ENCODE peak calls at places on chromosome 22, in six cellular contexts. One of them, this sample, is unnamed.

GRCh38 chr22:49508561-49508960 is 319.1 kb downstream of the BRD1 start:
- DNase-seq in GM23248: no peak
- DNase-seq in CD8-positive, alpha-beta T cell: no peak
- DNase-seq in sigmoid colon: no peak
- DNase-seq in Peyer's patch: no peak
- DNase-seq in heart right ventricle: no peak
- DNase-seq in this sample: no peak

GRCh38 chr22:35191412-35191811 is 65.9 kb upstream of the HMGXB4 start:
- DNase-seq in CD8-positive, alpha-beta T cell: no peak
- DNase-seq in heart right ventricle: no peak
- DNase-seq in sigmoid colon: no peak
- DNase-seq in GM23248: peak; percentile 7
- DNase-seq in Peyer's patch: no peak
- DNase-seq in this sample: no peak

GRCh38 chr22:32473388-32473952 is 1.1 kb upstream of the FBXO7 start:
- DNase-seq in Peyer's patch: no peak
- DNase-seq in GM23248: peak; percentile 68
- DNase-seq in sigmoid colon: no peak
- DNase-seq in heart right ventricle: no peak
- DNase-seq in CD8-positive, alpha-beta T cell: no peak
- DNase-seq in this sample: peak; percentile 64

GRCh38 chr22:48685767-48686166 is 1141.9 kb downstream of the BRD1 start:
- DNase-seq in CD8-positive, alpha-beta T cell: no peak
- DNase-seq in Peyer's patch: no peak
- DNase-seq in heart right ventricle: no peak
- DNase-seq in sigmoid colon: no peak
- DNase-seq in GM23248: no peak
- DNase-seq in this sample: no peak

GRCh38 chr22:26550498-26551033 is 38.3 kb upstream of the TFIP11 start:
- DNase-seq in sigmoid colon: no peak
- DNase-seq in Peyer's patch: no peak
- DNase-seq in heart right ventricle: peak; percentile 67
- DNase-seq in GM23248: peak; percentile 85
- DNase-seq in CD8-positive, alpha-beta T cell: no peak
- DNase-seq in this sample: no peak

GRCh38 chr22:35051034-35051535 is 14.9 kb upstream of the ISX start:
- DNase-seq in GM23248: no peak
- DNase-seq in heart right ventricle: no peak
- DNase-seq in CD8-positive, alpha-beta T cell: no peak
- DNase-seq in Peyer's patch: no peak
- DNase-seq in sigmoid colon: no peak
- DNase-seq in this sample: no peak

GRCh38 chr22:49010086-49010863 is 817.4 kb downstream of the BRD1 start:
- DNase-seq in GM23248: no peak
- DNase-seq in sigmoid colon: peak; percentile 45
- DNase-seq in Peyer's patch: no peak
- DNase-seq in CD8-positive, alpha-beta T cell: no peak
- DNase-seq in heart right ventricle: no peak
- DNase-seq in this sample: peak; percentile 47

GRCh38 chr22:36817429-36817783 is 571 bp upstream of the PVALB start:
- DNase-seq in sigmoid colon: no peak
- DNase-seq in Peyer's patch: no peak
- DNase-seq in CD8-positive, alpha-beta T cell: no peak
- DNase-seq in heart right ventricle: no peak
- DNase-seq in GM23248: no peak
- DNase-seq in this sample: peak; percentile 76

GRCh38 chr22:50569041-50569459 is 6.3 kb upstream of the SYCE3 start:
- DNase-seq in GM23248: no peak
- DNase-seq in sigmoid colon: peak; percentile 57
- DNase-seq in Peyer's patch: no peak
- DNase-seq in CD8-positive, alpha-beta T cell: no peak
- DNase-seq in heart right ventricle: no peak
- DNase-seq in this sample: peak; percentile 23

GRCh38 chr22:22248878-22249277 is 4.3 kb downstream of the VPREB1 start:
- DNase-seq in GM23248: no peak
- DNase-seq in sigmoid colon: no peak
- DNase-seq in CD8-positive, alpha-beta T cell: no peak
- DNase-seq in heart right ventricle: no peak
- DNase-seq in Peyer's patch: peak; percentile 56
- DNase-seq in this sample: no peak

GRCh38 chr22:17920145-17920605 is 104.2 kb downstream of the MICAL3 start:
- DNase-seq in GM23248: no peak
- DNase-seq in Peyer's patch: no peak
- DNase-seq in CD8-positive, alpha-beta T cell: no peak
- DNase-seq in heart right ventricle: peak; percentile 70
- DNase-seq in sigmoid colon: no peak
- DNase-seq in this sample: peak; percentile 46

GRCh38 chr22:21661991-21662390 is 3.8 kb upstream of the PPIL2 start:
- DNase-seq in CD8-positive, alpha-beta T cell: no peak
- DNase-seq in GM23248: no peak
- DNase-seq in heart right ventricle: no peak
- DNase-seq in sigmoid colon: no peak
- DNase-seq in Peyer's patch: no peak
- DNase-seq in this sample: peak; percentile 15

GRCh38 chr22:38724926-38725571 is 19.3 kb downstream of the GTPBP1 start:
- DNase-seq in heart right ventricle: no peak
- DNase-seq in sigmoid colon: peak; percentile 50
- DNase-seq in Peyer's patch: no peak
- DNase-seq in GM23248: peak; percentile 69
- DNase-seq in CD8-positive, alpha-beta T cell: no peak
- DNase-seq in this sample: peak; percentile 81

GRCh38 chr22:49962012-49962750 is 1.6 kb downstream of the PIM3 start:
- DNase-seq in CD8-positive, alpha-beta T cell: peak; percentile 66
- DNase-seq in sigmoid colon: peak; percentile 97
- DNase-seq in heart right ventricle: peak; percentile 90
- DNase-seq in Peyer's patch: peak; percentile 76
- DNase-seq in GM23248: peak; percentile 92
- DNase-seq in this sample: peak; percentile 97

GRCh38 chr22:35258144-35258988 is 1.1 kb downstream of the HMGXB4 start:
- DNase-seq in Peyer's patch: peak; percentile 17
- DNase-seq in heart right ventricle: no peak
- DNase-seq in sigmoid colon: no peak
- DNase-seq in GM23248: peak; percentile 48
- DNase-seq in CD8-positive, alpha-beta T cell: no peak
- DNase-seq in this sample: peak; percentile 73

GRCh38 chr22:36510966-36511881 is 4.4 kb upstream of the FOXRED2 start:
- DNase-seq in heart right ventricle: no peak
- DNase-seq in CD8-positive, alpha-beta T cell: peak; percentile 13
- DNase-seq in GM23248: peak; percentile 68
- DNase-seq in Peyer's patch: peak; percentile 38
- DNase-seq in sigmoid colon: no peak
- DNase-seq in this sample: peak; percentile 84

GRCh38 chr22:19766235-19766505 is 5.6 kb downstream of the TBX1 start:
- DNase-seq in GM23248: no peak
- DNase-seq in Peyer's patch: no peak
- DNase-seq in CD8-positive, alpha-beta T cell: no peak
- DNase-seq in heart right ventricle: no peak
- DNase-seq in sigmoid colon: no peak
- DNase-seq in this sample: peak; percentile 78
- H3K27me3 ChIP-seq in GM23248: no peaks in the 10 kb centered on the region
- H3K27me3 ChIP-seq in Peyer's patch: peaks cover 65% of the 10 kb centered on the region
- H3K27me3 ChIP-seq in CD8-positive, alpha-beta T cell: peaks cover 36% of the 10 kb centered on the region
- H3K27me3 ChIP-seq in heart right ventricle: peaks cover 99% of the 10 kb centered on the region
- H3K27me3 ChIP-seq in sigmoid colon: peaks cover 97% of the 10 kb centered on the region
- H3K27me3 ChIP-seq in this sample: peaks cover 74% of the 10 kb centered on the region

DNA sequence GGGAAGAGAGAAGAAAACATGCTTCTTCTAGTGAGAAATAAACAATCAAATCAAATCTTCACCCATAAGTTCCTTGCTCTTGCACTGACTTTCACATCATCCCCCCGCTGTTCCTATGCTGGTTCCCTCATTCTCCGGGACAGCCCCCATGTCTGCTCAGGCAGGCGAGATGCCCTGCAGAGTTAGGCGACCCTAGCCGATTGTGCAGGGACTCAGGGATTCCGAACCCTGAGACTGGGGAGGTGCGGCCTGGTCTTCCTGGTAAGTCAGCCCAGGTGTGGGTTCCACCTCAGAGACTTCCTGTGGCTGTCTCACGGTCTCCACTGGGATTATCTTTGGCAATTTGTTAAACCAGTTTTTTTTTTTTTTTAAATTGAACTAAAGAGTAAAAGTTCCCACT is 6.6 kb downstream of the TTC38 start:
- DNase-seq in heart right ventricle: no peak
- DNase-seq in GM23248: no peak
- DNase-seq in sigmoid colon: no peak
- DNase-seq in CD8-positive, alpha-beta T cell: no peak
- DNase-seq in Peyer's patch: no peak
- DNase-seq in this sample: no peak
- H3K36me3 ChIP-seq in heart right ventricle: peaks cover 81% of the 10 kb centered on the region
- H3K36me3 ChIP-seq in GM23248: peaks cover 18% of the 10 kb centered on the region
- H3K36me3 ChIP-seq in sigmoid colon: peaks cover 52% of the 10 kb centered on the region
- H3K36me3 ChIP-seq in CD8-positive, alpha-beta T cell: no peaks in the 10 kb centered on the region
- H3K36me3 ChIP-seq in Peyer's patch: peaks cover 86% of the 10 kb centered on the region
- H3K36me3 ChIP-seq in this sample: peaks cover 13% of the 10 kb centered on the region

GRCh38 chr22:45290410-45290936 is 5.7 kb downstream of the UPK3A start:
- DNase-seq in sigmoid colon: no peak
- DNase-seq in CD8-positive, alpha-beta T cell: no peak
- DNase-seq in Peyer's patch: no peak
- DNase-seq in heart right ventricle: no peak
- DNase-seq in GM23248: peak; percentile 88
- DNase-seq in this sample: peak; percentile 63

GRCh38 chr22:45280995-45281394 is 3.8 kb upstream of the UPK3A start:
- DNase-seq in GM23248: no peak
- DNase-seq in Peyer's patch: no peak
- DNase-seq in heart right ventricle: no peak
- DNase-seq in sigmoid colon: no peak
- DNase-seq in CD8-positive, alpha-beta T cell: no peak
- DNase-seq in this sample: no peak

GRCh38 chr22:45286854-45287551 is 2.3 kb downstream of the UPK3A start:
- DNase-seq in sigmoid colon: no peak
- DNase-seq in Peyer's patch: no peak
- DNase-seq in heart right ventricle: no peak
- DNase-seq in GM23248: no peak
- DNase-seq in CD8-positive, alpha-beta T cell: no peak
- DNase-seq in this sample: no peak

GRCh38 chr22:45284705-45285305 is at the start of gene UPK3A:
- DNase-seq in Peyer's patch: peak; percentile 68
- DNase-seq in heart right ventricle: peak; percentile 76
- DNase-seq in GM23248: peak; percentile 28
- DNase-seq in CD8-positive, alpha-beta T cell: peak; percentile 41
- DNase-seq in sigmoid colon: no peak
- DNase-seq in this sample: peak; percentile 98

DNA sequence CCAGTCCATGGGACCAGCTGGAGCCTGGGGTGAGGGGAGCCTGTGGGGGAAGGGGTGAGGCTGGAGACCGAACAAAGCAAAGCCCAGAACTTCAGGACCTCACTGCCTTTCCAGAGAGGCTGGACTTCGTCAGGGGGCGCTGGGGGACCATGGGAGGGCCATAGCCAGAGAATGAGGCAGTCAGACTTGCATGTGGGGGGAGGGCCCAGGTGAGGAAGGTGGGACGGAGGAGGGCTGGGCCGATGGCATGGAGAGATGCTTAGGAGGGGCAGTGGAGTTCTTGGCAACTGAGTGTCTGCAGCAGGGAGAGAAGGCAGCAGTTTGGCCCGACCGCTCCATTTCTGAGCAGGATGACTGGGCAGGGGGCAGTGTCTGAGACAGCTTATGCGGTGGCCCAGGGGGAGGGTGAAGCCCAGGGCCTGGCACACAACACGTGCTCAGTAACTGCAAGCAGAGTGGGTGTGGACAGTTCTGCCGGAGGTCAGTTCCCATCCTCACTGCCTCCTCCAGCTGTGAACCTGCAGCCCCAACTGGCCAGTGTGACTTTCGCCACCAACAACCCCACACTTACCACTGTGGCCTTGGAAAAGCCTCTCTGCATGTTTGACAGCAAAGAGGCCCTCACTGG is 796 bp downstream of the UPK3A start:
- DNase-seq in heart right ventricle: no peak
- DNase-seq in sigmoid colon: no peak
- DNase-seq in Peyer's patch: no peak
- DNase-seq in CD8-positive, alpha-beta T cell: no peak
- DNase-seq in GM23248: no peak
- DNase-seq in this sample: peak; percentile 83
- H3K27me3 ChIP-seq in heart right ventricle: peaks cover 17% of the 10 kb centered on the region
- H3K27me3 ChIP-seq in sigmoid colon: peaks cover 8% of the 10 kb centered on the region
- H3K27me3 ChIP-seq in Peyer's patch: no peaks in the 10 kb centered on the region
- H3K27me3 ChIP-seq in CD8-positive, alpha-beta T cell: no peaks in the 10 kb centered on the region
- H3K27me3 ChIP-seq in GM23248: peaks cover 39% of the 10 kb centered on the region
- H3K27me3 ChIP-seq in this sample: peaks cover 17% of the 10 kb centered on the region

DNA sequence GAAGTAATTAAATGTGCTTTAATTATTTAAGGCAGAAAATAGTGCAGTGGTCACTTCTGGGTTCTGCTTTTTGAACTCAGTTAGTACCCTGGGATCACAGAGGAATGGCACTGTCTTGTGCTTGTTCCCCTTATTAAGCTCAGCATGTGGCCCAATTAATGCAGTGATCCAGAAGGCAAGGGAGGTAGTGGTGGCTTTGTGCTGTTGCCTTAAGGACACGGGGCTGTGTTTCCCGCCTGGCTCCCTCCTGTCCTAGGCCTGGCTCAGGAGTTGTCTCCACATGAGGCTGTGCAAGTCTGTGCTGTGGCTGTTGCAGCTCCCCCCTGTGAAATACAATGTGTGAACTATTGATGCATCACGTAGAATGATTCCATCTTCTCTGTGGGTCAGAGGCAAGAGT is 49.2 kb upstream of the CABP7 start:
- DNase-seq in GM23248: no peak
- DNase-seq in Peyer's patch: no peak
- DNase-seq in sigmoid colon: no peak
- DNase-seq in heart right ventricle: no peak
- DNase-seq in CD8-positive, alpha-beta T cell: no peak
- DNase-seq in this sample: no peak
- H3K36me3 ChIP-seq in GM23248: peaks cover 33% of the 10 kb centered on the region
- H3K36me3 ChIP-seq in Peyer's patch: peaks cover 93% of the 10 kb centered on the region
- H3K36me3 ChIP-seq in sigmoid colon: peaks cover 31% of the 10 kb centered on the region
- H3K36me3 ChIP-seq in heart right ventricle: peaks cover 99% of the 10 kb centered on the region
- H3K36me3 ChIP-seq in CD8-positive, alpha-beta T cell: peaks cover 42% of the 10 kb centered on the region
- H3K36me3 ChIP-seq in this sample: peaks cover 17% of the 10 kb centered on the region

GRCh38 chr22:44711236-44711560 is 9.2 kb downstream of the PRR5 start:
- DNase-seq in sigmoid colon: no peak
- DNase-seq in Peyer's patch: no peak
- DNase-seq in heart right ventricle: no peak
- DNase-seq in CD8-positive, alpha-beta T cell: no peak
- DNase-seq in GM23248: no peak
- DNase-seq in this sample: peak; percentile 69
- H3K27me3 ChIP-seq in sigmoid colon: no peaks in the 10 kb centered on the region
- H3K27me3 ChIP-seq in Peyer's patch: no peaks in the 10 kb centered on the region
- H3K27me3 ChIP-seq in heart right ventricle: no peaks in the 10 kb centered on the region
- H3K27me3 ChIP-seq in CD8-positive, alpha-beta T cell: no peaks in the 10 kb centered on the region
- H3K27me3 ChIP-seq in GM23248: no peaks in the 10 kb centered on the region
- H3K27me3 ChIP-seq in this sample: no peaks in the 10 kb centered on the region

GRCh38 chr22:19979712-19980493 is 36.7 kb downstream of the ARVCF start:
- DNase-seq in Peyer's patch: no peak
- DNase-seq in heart right ventricle: no peak
- DNase-seq in CD8-positive, alpha-beta T cell: no peak
- DNase-seq in GM23248: no peak
- DNase-seq in sigmoid colon: no peak
- DNase-seq in this sample: no peak
- H3K36me3 ChIP-seq in Peyer's patch: no peaks in the 10 kb centered on the region
- H3K36me3 ChIP-seq in heart right ventricle: peaks cover 61% of the 10 kb centered on the region
- H3K36me3 ChIP-seq in CD8-positive, alpha-beta T cell: no peaks in the 10 kb centered on the region
- H3K36me3 ChIP-seq in GM23248: no peaks in the 10 kb centered on the region
- H3K36me3 ChIP-seq in sigmoid colon: peaks cover 23% of the 10 kb centered on the region
- H3K36me3 ChIP-seq in this sample: peaks cover 5% of the 10 kb centered on the region

This sample was measured in H7.